ENCODE peak calls at places on chromosomes 4 and X, in eight cellular contexts. One of them, this sample, is unnamed.

GRCh38 chrX:119654112-119654531 is 38.8 kb downstream of the SEPTIN6 start:
- DNase-seq in choroid plexus epithelial cell: peak; percentile 89
- DNase-seq in IMR-90: peak; percentile 54
- DNase-seq in HFFc6: peak; percentile 38
- DNase-seq in GM13977: no peak
- DNase-seq in fibroblast of mammary gland: peak; percentile 87
- DNase-seq in GM23338: peak; percentile 35
- DNase-seq in tibial nerve: peak; percentile 18
- DNase-seq in this sample: no peak

GRCh38 chr4:54363037-54363436 is 133.9 kb downstream of the PDGFRA start:
- DNase-seq in choroid plexus epithelial cell: no peak
- DNase-seq in IMR-90: no peak
- DNase-seq in HFFc6: no peak
- DNase-seq in GM13977: no peak
- DNase-seq in fibroblast of mammary gland: no peak
- DNase-seq in GM23338: no peak
- DNase-seq in tibial nerve: no peak
- DNase-seq in this sample: no peak

GRCh38 chr4:8242782-8243556 is 26.6 kb upstream of the HTRA3 start:
- DNase-seq in choroid plexus epithelial cell: peak; percentile 26
- DNase-seq in IMR-90: no peak
- DNase-seq in HFFc6: no peak
- DNase-seq in GM13977: no peak
- DNase-seq in fibroblast of mammary gland: no peak
- DNase-seq in GM23338: no peak
- DNase-seq in tibial nerve: no peak
- DNase-seq in this sample: no peak

GRCh38 chr4:74501579-74501978 is 56.6 kb downstream of the AREG start:
- DNase-seq in choroid plexus epithelial cell: peak; percentile 78
- DNase-seq in IMR-90: peak; percentile 95
- DNase-seq in HFFc6: peak; percentile 84
- DNase-seq in GM13977: no peak
- DNase-seq in fibroblast of mammary gland: peak; percentile 93
- DNase-seq in GM23338: no peak
- DNase-seq in tibial nerve: no peak
- DNase-seq in this sample: no peak

GRCh38 chr4:6464842-6465588 is 7.4 kb downstream of the PPP2R2C start:
- DNase-seq in choroid plexus epithelial cell: no peak
- DNase-seq in IMR-90: no peak
- DNase-seq in HFFc6: no peak
- DNase-seq in GM13977: no peak
- DNase-seq in fibroblast of mammary gland: peak; percentile 19
- DNase-seq in GM23338: peak; percentile 57
- DNase-seq in tibial nerve: no peak
- DNase-seq in this sample: no peak

GRCh38 chr4:179625391-179625790 is 2183.2 kb upstream of the AGA start:
- DNase-seq in choroid plexus epithelial cell: peak; percentile 22
- DNase-seq in IMR-90: peak; percentile 91
- DNase-seq in HFFc6: no peak
- DNase-seq in GM13977: no peak
- DNase-seq in fibroblast of mammary gland: peak; percentile 40
- DNase-seq in GM23338: no peak
- DNase-seq in tibial nerve: no peak
- DNase-seq in this sample: no peak

GRCh38 chrX:133676344-133677122 is 261.2 kb upstream of the GPC4 start:
- DNase-seq in choroid plexus epithelial cell: no peak
- DNase-seq in IMR-90: no peak
- DNase-seq in HFFc6: no peak
- DNase-seq in GM13977: no peak
- DNase-seq in fibroblast of mammary gland: no peak
- DNase-seq in GM23338: no peak
- DNase-seq in tibial nerve: no peak
- DNase-seq in this sample: no peak

GRCh38 chrX:50067435-50068292 is 133.1 kb downstream of the AKAP4 start:
- DNase-seq in choroid plexus epithelial cell: peak; percentile 67
- DNase-seq in IMR-90: peak; percentile 47
- DNase-seq in HFFc6: no peak
- DNase-seq in GM13977: no peak
- DNase-seq in fibroblast of mammary gland: peak; percentile 36
- DNase-seq in GM23338: peak; percentile 79
- DNase-seq in tibial nerve: no peak
- DNase-seq in this sample: no peak

GRCh38 chrX:141220342-141221008 is 21.8 kb downstream of the SPANXC start:
- DNase-seq in choroid plexus epithelial cell: peak; percentile 69
- DNase-seq in IMR-90: peak; percentile 74
- DNase-seq in HFFc6: peak; percentile 57
- DNase-seq in GM13977: no peak
- DNase-seq in fibroblast of mammary gland: peak; percentile 71
- DNase-seq in GM23338: no peak
- DNase-seq in tibial nerve: no peak
- DNase-seq in this sample: no peak

GRCh38 chr4:71198958-71199357 is 139.9 kb upstream of the SLC4A4 start:
- DNase-seq in choroid plexus epithelial cell: no peak
- DNase-seq in IMR-90: no peak
- DNase-seq in HFFc6: no peak
- DNase-seq in GM13977: no peak
- DNase-seq in fibroblast of mammary gland: no peak
- DNase-seq in GM23338: no peak
- DNase-seq in tibial nerve: no peak
- DNase-seq in this sample: no peak

GRCh38 chr4:3469386-3470243 is 6.5 kb downstream of the DOK7 start:
- DNase-seq in choroid plexus epithelial cell: no peak
- DNase-seq in IMR-90: no peak
- DNase-seq in HFFc6: no peak
- DNase-seq in GM13977: no peak
- DNase-seq in fibroblast of mammary gland: no peak
- DNase-seq in GM23338: no peak
- DNase-seq in tibial nerve: no peak
- DNase-seq in this sample: no peak

GRCh38 chr4:25845841-25846653 is 16.7 kb downstream of the SEL1L3 start:
- DNase-seq in choroid plexus epithelial cell: no peak
- DNase-seq in IMR-90: no peak
- DNase-seq in HFFc6: no peak
- DNase-seq in GM13977: no peak
- DNase-seq in fibroblast of mammary gland: no peak
- DNase-seq in GM23338: peak; percentile 42
- DNase-seq in tibial nerve: no peak
- DNase-seq in this sample: no peak

GRCh38 chr4:25844957-25845712 is 17.7 kb downstream of the SEL1L3 start:
- DNase-seq in choroid plexus epithelial cell: no peak
- DNase-seq in IMR-90: no peak
- DNase-seq in HFFc6: no peak
- DNase-seq in GM13977: no peak
- DNase-seq in fibroblast of mammary gland: no peak
- DNase-seq in GM23338: no peak
- DNase-seq in tibial nerve: no peak
- DNase-seq in this sample: no peak

GRCh38 chr4:25839687-25840086 is 23.1 kb downstream of the SEL1L3 start:
- DNase-seq in choroid plexus epithelial cell: no peak
- DNase-seq in IMR-90: no peak
- DNase-seq in HFFc6: no peak
- DNase-seq in GM13977: no peak
- DNase-seq in fibroblast of mammary gland: no peak
- DNase-seq in GM23338: no peak
- DNase-seq in tibial nerve: no peak
- DNase-seq in this sample: no peak

GRCh38 chr4:25843340-25844097 is 19.3 kb downstream of the SEL1L3 start:
- DNase-seq in choroid plexus epithelial cell: no peak
- DNase-seq in IMR-90: no peak
- DNase-seq in HFFc6: no peak
- DNase-seq in GM13977: no peak
- DNase-seq in fibroblast of mammary gland: no peak
- DNase-seq in GM23338: no peak
- DNase-seq in tibial nerve: no peak
- DNase-seq in this sample: peak; percentile 41

DNA sequence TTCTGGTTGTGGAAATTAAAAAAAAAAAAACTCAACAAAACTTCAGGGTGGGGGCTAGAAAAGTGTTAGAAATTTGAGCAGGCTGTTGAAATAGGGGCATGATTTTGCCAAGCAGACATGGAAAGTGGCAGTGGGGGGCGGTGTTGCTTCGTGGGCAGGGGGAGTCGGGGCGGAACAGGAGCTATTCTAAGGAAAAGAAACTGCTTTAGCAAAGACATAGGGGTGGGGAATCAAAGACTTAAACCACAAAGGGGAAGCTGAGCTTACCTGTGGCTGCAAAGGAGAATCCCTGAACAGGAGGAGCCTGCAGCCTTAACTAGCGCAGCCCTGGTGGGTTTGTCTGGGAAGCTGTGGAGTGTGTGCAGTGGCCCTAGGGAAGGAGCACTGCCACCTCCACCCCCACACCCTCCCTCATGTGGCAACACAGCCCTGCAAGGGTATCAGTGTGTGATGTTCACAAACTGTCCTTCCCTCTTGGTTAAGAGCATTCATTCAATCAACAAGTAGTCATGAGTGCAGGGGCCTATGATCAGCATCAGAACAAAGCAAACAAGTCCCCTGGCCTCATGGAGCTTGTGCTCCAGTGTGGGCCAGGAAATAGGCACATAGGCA is 20.5 kb downstream of the SEL1L3 start:
- DNase-seq in choroid plexus epithelial cell: no peak
- DNase-seq in IMR-90: no peak
- DNase-seq in HFFc6: no peak
- DNase-seq in GM13977: peak; percentile 60
- DNase-seq in fibroblast of mammary gland: no peak
- DNase-seq in GM23338: peak; percentile 75
- DNase-seq in tibial nerve: no peak
- DNase-seq in this sample: peak; percentile 76
- TF ChIP-seq CTCF in choroid plexus epithelial cell: peak; percentile 22
- TF ChIP-seq CTCF in IMR-90: no peak
- TF ChIP-seq CTCF in HFFc6: no peak
- TF ChIP-seq CTCF in GM13977: peak; percentile 63
- TF ChIP-seq CTCF in fibroblast of mammary gland: no peak
- TF ChIP-seq CTCF in GM23338: peak; percentile 67
- TF ChIP-seq CTCF in tibial nerve: peak; percentile 22
- TF ChIP-seq CTCF in this sample: peak; percentile 68

DNA sequence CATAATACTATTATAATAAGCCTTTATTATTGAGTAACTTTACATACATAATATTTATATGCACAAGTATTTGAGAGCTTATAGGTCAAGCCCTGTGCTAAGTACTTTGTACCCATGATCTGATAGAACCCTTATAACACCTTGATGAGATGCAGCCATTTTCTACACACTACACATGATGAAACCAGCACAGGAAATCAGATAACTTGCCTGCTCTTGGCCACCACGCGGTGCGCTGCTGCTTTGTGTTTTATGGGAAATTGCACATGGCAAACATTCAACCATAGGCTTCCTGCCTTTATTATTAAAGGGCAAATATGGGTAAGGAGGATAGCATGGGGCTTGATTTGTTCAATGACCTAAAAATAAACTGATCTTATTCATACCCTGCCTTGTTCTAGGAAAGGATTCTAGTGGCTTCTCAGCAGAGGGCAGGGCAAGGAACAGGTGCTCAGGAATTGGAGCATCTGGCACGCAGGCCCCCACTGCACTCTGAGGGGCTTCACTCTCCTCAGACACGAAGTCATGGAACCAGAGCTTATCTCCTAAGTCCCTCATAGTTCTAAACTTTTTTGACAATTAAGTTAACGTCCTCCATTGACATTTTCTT is 31.6 kb upstream of the NAP1L5 start:
- DNase-seq in choroid plexus epithelial cell: no peak
- DNase-seq in IMR-90: no peak
- DNase-seq in HFFc6: no peak
- DNase-seq in GM13977: no peak
- DNase-seq in fibroblast of mammary gland: no peak
- DNase-seq in GM23338: no peak
- DNase-seq in tibial nerve: no peak
- DNase-seq in this sample: no peak
- TF ChIP-seq CTCF in choroid plexus epithelial cell: no peak
- TF ChIP-seq CTCF in IMR-90: no peak
- TF ChIP-seq CTCF in HFFc6: no peak
- TF ChIP-seq CTCF in GM13977: no peak
- TF ChIP-seq CTCF in fibroblast of mammary gland: no peak
- TF ChIP-seq CTCF in GM23338: no peak
- TF ChIP-seq CTCF in tibial nerve: no peak
- TF ChIP-seq CTCF in this sample: no peak

GRCh38 chr4:1856920-1857699 is 1.2 kb upstream of the LETM1 start:
- DNase-seq in choroid plexus epithelial cell: peak; percentile 34
- DNase-seq in IMR-90: no peak
- DNase-seq in HFFc6: no peak
- DNase-seq in GM13977: no peak
- DNase-seq in fibroblast of mammary gland: peak; percentile 24
- DNase-seq in GM23338: no peak
- DNase-seq in tibial nerve: no peak
- DNase-seq in this sample: no peak

GRCh38 chr4:1854752-1855151 is 1.2 kb downstream of the LETM1 start:
- DNase-seq in choroid plexus epithelial cell: no peak
- DNase-seq in IMR-90: no peak
- DNase-seq in HFFc6: no peak
- DNase-seq in GM13977: no peak
- DNase-seq in fibroblast of mammary gland: no peak
- DNase-seq in GM23338: no peak
- DNase-seq in tibial nerve: no peak
- DNase-seq in this sample: no peak

GRCh38 chr4:1857931-1858330 is 2.0 kb upstream of the LETM1 start:
- DNase-seq in choroid plexus epithelial cell: no peak
- DNase-seq in IMR-90: no peak
- DNase-seq in HFFc6: no peak
- DNase-seq in GM13977: no peak
- DNase-seq in fibroblast of mammary gland: no peak
- DNase-seq in GM23338: no peak
- DNase-seq in tibial nerve: no peak
- DNase-seq in this sample: no peak

GRCh38 chr4:1855334-1856070 is 454 bp downstream of the LETM1 start:
- DNase-seq in choroid plexus epithelial cell: no peak
- DNase-seq in IMR-90: no peak
- DNase-seq in HFFc6: no peak
- DNase-seq in GM13977: peak; percentile 48
- DNase-seq in fibroblast of mammary gland: no peak
- DNase-seq in GM23338: no peak
- DNase-seq in tibial nerve: no peak
- DNase-seq in this sample: no peak

GRCh38 chr4:1856071-1856919 is at the start of gene LETM1:
- DNase-seq in choroid plexus epithelial cell: peak; percentile 98
- DNase-seq in IMR-90: peak; percentile 95
- DNase-seq in HFFc6: peak; percentile 91
- DNase-seq in GM13977: peak; percentile 99
- DNase-seq in fibroblast of mammary gland: peak; percentile 93
- DNase-seq in GM23338: peak; percentile 97
- DNase-seq in tibial nerve: peak; percentile 85
- DNase-seq in this sample: peak; percentile 96
- TF ChIP-seq CTCF in choroid plexus epithelial cell: peak; percentile 4
- TF ChIP-seq CTCF in IMR-90: peak; percentile 15
- TF ChIP-seq CTCF in HFFc6: peak; percentile 38
- TF ChIP-seq CTCF in GM13977: peak; percentile 20
- TF ChIP-seq CTCF in fibroblast of mammary gland: no peak
- TF ChIP-seq CTCF in GM23338: peak; percentile 21
- TF ChIP-seq CTCF in tibial nerve: no peak
- TF ChIP-seq CTCF in this sample: peak; percentile 6

DNA sequence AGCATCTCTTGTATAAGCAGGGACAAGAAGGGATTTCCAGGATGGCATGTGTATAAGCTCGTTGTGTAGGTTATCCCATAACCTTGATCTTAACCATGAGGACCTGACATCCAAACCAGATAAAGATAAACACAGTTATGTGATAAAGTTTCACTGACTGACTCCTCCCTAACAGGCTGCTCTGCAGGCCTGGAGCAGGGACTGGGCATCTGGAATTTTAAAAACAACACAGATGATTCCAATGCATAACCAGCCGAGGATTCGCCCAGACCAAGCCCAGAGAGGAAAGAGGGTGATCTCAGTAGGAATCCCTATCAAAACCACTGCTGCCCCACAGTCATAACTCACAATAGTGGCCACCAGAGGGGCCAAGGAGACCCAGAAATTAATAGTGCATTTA is 22.7 kb downstream of the KLF3 start:
- DNase-seq in choroid plexus epithelial cell: no peak
- DNase-seq in IMR-90: no peak
- DNase-seq in HFFc6: no peak
- DNase-seq in GM13977: no peak
- DNase-seq in fibroblast of mammary gland: no peak
- DNase-seq in GM23338: no peak
- DNase-seq in tibial nerve: no peak
- DNase-seq in this sample: no peak
- TF ChIP-seq CTCF in choroid plexus epithelial cell: peak; percentile 9
- TF ChIP-seq CTCF in IMR-90: no peak
- TF ChIP-seq CTCF in HFFc6: no peak
- TF ChIP-seq CTCF in GM13977: no peak
- TF ChIP-seq CTCF in fibroblast of mammary gland: no peak
- TF ChIP-seq CTCF in GM23338: no peak
- TF ChIP-seq CTCF in tibial nerve: no peak
- TF ChIP-seq CTCF in this sample: no peak

This sample was measured in GM10248.